ENCODE peak calls at places on chromosomes 4 and X, in nine cellular contexts. N, E, B, S, M, K, Q, X and Z are unnamed samples.
A peak's percentile ranks its signal among the peaks of the same experiment; 100 is the strongest.

GRCh38 chrX:134930501-134930900 is 60.3 kb upstream of the SMIM10 start:
- DNase-seq in S (no peak), M (no peak), E (no peak), X (no peak), Q (no peak), K (no peak), N (no peak), B (no peak), Z (no peak)

GRCh38 chr4:103718993-103719319 is 829 bp downstream of the TACR3 start:
- DNase-seq in S (no peak), E (peak; percentile 11), X (no peak), B (peak; percentile 73), K (no peak), Q (no peak), N (no peak), M (no peak), Z (no peak)

GRCh38 chr4:5018096-5018495 is 1.2 kb downstream of the CYTL1 start:
- DNase-seq in N (no peak), S (no peak), M (no peak), X (no peak), K (no peak), B (no peak), E (peak; percentile 11), Q (no peak), Z (no peak)

GRCh38 chrX:116961872-116962582 is 499.3 kb upstream of the CT83 start:
- DNase-seq in S (peak; percentile 0), X (no peak), M (no peak), B (peak; percentile 8), E (peak; percentile 21), K (no peak), Q (no peak), N (peak; percentile 1), Z (no peak)

GRCh38 chrX:116232833-116233232 is 62.3 kb downstream of the AGTR2 start:
- DNase-seq in M (no peak), E (peak; percentile 74), K (no peak), B (no peak), Q (no peak), N (no peak), S (no peak), X (no peak), Z (no peak)

GRCh38 chr4:1660948-1661677 is 23.0 kb downstream of the FAM53A start:
- DNase-seq in Q (no peak), E (no peak), X (no peak), B (no peak), S (no peak), K (no peak), N (peak; percentile 55), M (no peak), Z (no peak)

GRCh38 chrX:39816871-39817731 is 280.7 kb downstream of the BCOR start:
- DNase-seq in S (no peak), K (no peak), M (no peak), Q (no peak), N (no peak), X (peak; percentile 17), E (no peak), B (peak; percentile 86), Z (no peak)

GRCh38 chr4:57190651-57191481 is 80.7 kb upstream of the IGFBP7 start:
- DNase-seq in X (peak; percentile 69), M (peak; percentile 35), B (peak; percentile 89), K (peak; percentile 24), N (peak; percentile 49), S (peak; percentile 18), Q (no peak), E (peak; percentile 49), Z (peak; percentile 36)

GRCh38 chrX:111270339-111270738 is at the start of gene CAPN6:
- DNase-seq in B (peak; percentile 69), E (peak; percentile 1), M (no peak), S (no peak), K (no peak), Q (no peak), X (no peak), N (no peak), Z (no peak)

GRCh38 chr4:177250056-177250696 is 59.5 kb upstream of the NEIL3 start:
- DNase-seq in M (peak; percentile 59), S (peak; percentile 24), N (peak; percentile 70), X (peak; percentile 58), Q (no peak), B (peak; percentile 84), E (peak; percentile 71), K (peak; percentile 36), Z (peak; percentile 66)

GRCh38 chrX:154735695-154736393 is 15.0 kb downstream of the GAB3 start:
- DNase-seq in N (no peak), B (no peak), K (no peak), M (no peak), Q (no peak), X (no peak), E (peak; percentile 44), S (no peak), Z (no peak)

GRCh38 chrX:55142206-55142918 is 53.5 kb downstream of the PAGE2 start:
- DNase-seq in E (peak; percentile 31), Q (no peak), S (peak; percentile 79), M (no peak), B (no peak), K (no peak), N (no peak), X (no peak), Z (no peak)
- TF ChIP-seq REST in E (no peak), Q (no peak), S (no peak), M (no peak), B (no peak), K (no peak), N (no peak), X (no peak), Z (no peak)

GRCh38 chr4:44493924-44494323 is 45.3 kb upstream of the KCTD8 start:
- DNase-seq in B (peak; percentile 71), K (no peak), E (peak; percentile 17), S (peak; percentile 20), X (peak; percentile 13), M (no peak), Q (no peak), N (peak; percentile 8), Z (no peak)
- TF ChIP-seq REST in B (no peak), K (no peak), E (no peak), S (no peak), X (no peak), M (no peak), Q (no peak), N (no peak), Z (no peak)

DNA sequence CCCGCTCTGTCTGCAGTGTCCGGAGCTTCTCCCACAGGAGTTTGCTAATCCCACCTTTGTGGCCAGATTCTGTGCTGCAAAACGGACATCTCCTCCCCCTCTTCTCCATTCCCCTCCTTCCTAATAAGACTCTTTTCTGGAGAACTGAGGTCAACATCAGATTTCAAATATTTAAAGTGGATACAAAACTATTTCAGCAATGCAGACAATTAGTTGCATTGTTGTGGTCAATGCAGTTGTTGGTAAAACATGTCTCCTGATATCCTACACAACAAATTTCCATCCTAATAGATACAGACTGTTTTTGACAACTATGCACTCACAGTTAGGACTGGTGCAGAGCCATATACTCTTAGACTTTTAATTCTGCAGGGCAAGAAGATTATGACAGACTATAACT is 5.1 kb upstream of the MCUB start:
- DNase-seq in N (no peak), Q (no peak), E (no peak), B (no peak), X (no peak), S (no peak), K (no peak), M (no peak), Z (no peak)
- TF ChIP-seq REST in N (no peak), Q (no peak), E (no peak), B (no peak), X (no peak), S (no peak), K (no peak), M (no peak), Z (no peak)

GRCh38 chr4:140037353-140038030 is 116.5 kb downstream of the MAML3 start:
- DNase-seq in K (peak; percentile 82), E (peak; percentile 93), S (peak; percentile 77), M (no peak), N (no peak), X (no peak), B (no peak), Q (no peak), Z (no peak)
- TF ChIP-seq REST in K (peak; percentile 28), E (no peak), S (no peak), M (no peak), N (no peak), X (no peak), B (no peak), Q (no peak), Z (no peak)

GRCh38 chr4:69754926-69755580 is 5.4 kb downstream of the SULT1B1 start:
- DNase-seq in M (no peak), S (peak; percentile 60), K (no peak), E (no peak), X (no peak), B (no peak), Q (no peak), N (no peak), Z (no peak)

GRCh38 chr4:69753666-69754065 is 6.8 kb downstream of the SULT1B1 start:
- DNase-seq in K (no peak), M (no peak), X (no peak), B (no peak), S (no peak), Q (no peak), N (no peak), E (no peak), Z (no peak)

GRCh38 chr4:69750346-69750745 is 10.1 kb downstream of the SULT1B1 start:
- DNase-seq in N (no peak), B (no peak), E (no peak), X (no peak), K (no peak), M (no peak), Q (no peak), S (no peak), Z (no peak)

GRCh38 chr4:69748176-69748575 is 12.2 kb downstream of the SULT1B1 start:
- DNase-seq in K (no peak), S (no peak), N (no peak), Q (no peak), B (no peak), E (peak; percentile 11), X (no peak), M (no peak), Z (no peak)

DNA sequence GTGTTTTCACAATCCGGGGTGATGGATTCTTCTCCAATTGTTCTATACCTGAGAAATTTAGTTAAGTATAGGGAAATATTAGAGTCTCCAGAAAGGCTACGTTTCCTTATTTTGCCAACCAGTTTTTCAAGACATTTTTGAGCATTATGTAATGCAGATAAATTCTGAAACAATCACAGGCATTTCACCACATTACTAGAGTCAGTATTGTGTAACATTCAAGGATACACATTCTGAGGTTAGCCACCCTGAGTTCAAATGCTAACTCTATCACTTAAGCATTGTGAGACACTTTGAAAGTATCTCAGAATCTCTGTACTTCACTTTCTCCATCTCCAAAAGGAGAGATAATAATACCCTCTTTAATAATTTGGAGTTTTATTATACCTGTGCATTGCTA is 10.6 kb downstream of the SULT1B1 start:
- DNase-seq in E (no peak), B (no peak), K (no peak), M (no peak), S (no peak), X (no peak), N (no peak), Q (no peak), Z (peak; percentile 51)
- TF ChIP-seq REST in E (no peak), B (no peak), K (no peak), M (no peak), S (no peak), X (no peak), N (no peak), Q (no peak), Z (no peak)